ENCODE peak calls at places on chromosomes 6 and 20, in four cellular contexts. H is CD8-positive, alpha-beta T cell; K is naive thymus-derived CD4-positive, alpha-beta T cell; D is thyroid gland. A is an unnamed sample.
A peak's percentile ranks its signal among the peaks of the same experiment; 100 is the strongest.

GRCh38 chr6:119138906-119139541 is 60.6 kb upstream of the FAM184A start:
- DNase-seq in H (no peak), K (no peak), D (no peak), A (no peak)

GRCh38 chr6:118580585-118581419 is 32.7 kb downstream of the PLN start:
- DNase-seq in H (no peak), K (no peak), D (peak; percentile 34), A (peak; percentile 67)

GRCh38 chr6:152185158-152185574 is 377.7 kb downstream of the ESR1 start:
- DNase-seq in H (no peak), K (peak; percentile 18), D (no peak), A (no peak)

GRCh38 chr20:63345328-63346100 is 15.6 kb downstream of the CHRNA4 start:
- DNase-seq in H (no peak), K (no peak), D (peak; percentile 83), A (no peak)

GRCh38 chr20:6122111-6122872 is 538 bp downstream of the FERMT1 start:
- DNase-seq in H (no peak), K (no peak), D (peak; percentile 42), A (no peak)

GRCh38 chr6:25442898-25443297 is 163.7 kb downstream of the CARMIL1 start:
- DNase-seq in H (no peak), K (no peak), D (no peak), A (no peak)

GRCh38 chr6:163289445-163289844 is 125.1 kb upstream of the QKI start:
- DNase-seq in H (no peak), K (no peak), D (no peak), A (no peak)

GRCh38 chr20:22001886-22002285 is 296.4 kb downstream of the PAX1 start:
- DNase-seq in H (no peak), K (no peak), D (no peak), A (no peak)

GRCh38 chr6:97052152-97052787 is 127.7 kb downstream of the KLHL32 start:
- DNase-seq in H (no peak), K (no peak), D (no peak), A (no peak)

GRCh38 chr6:145139451-145139850 is 595.9 kb downstream of the EPM2A start:
- DNase-seq in H (no peak), K (no peak), D (no peak), A (no peak)

GRCh38 chr6:5764401-5764955 is 242.2 kb downstream of the NRN1 start:
- DNase-seq in H (no peak), K (no peak), D (peak; percentile 67), A (no peak)

GRCh38 chr6:31763617-31763940 is 1.1 kb downstream of the SAPCD1 start:
- DNase-seq in H (no peak), K (no peak), D (no peak), A (no peak)

GRCh38 chr20:16581241-16581640 is 8.0 kb upstream of the KIF16B start:
- DNase-seq in H (no peak), K (no peak), D (no peak), A (no peak)

GRCh38 chr6:47567586-47567985 is 90.0 kb downstream of the CD2AP start:
- DNase-seq in H (no peak), K (no peak), D (no peak), A (no peak)

GRCh38 chr6:55941713-55942112 is 66.3 kb upstream of the BMP5 start:
- DNase-seq in H (no peak), K (no peak), D (no peak), A (no peak)

GRCh38 chr6:35174043-35174434 is 32.9 kb upstream of the TCP11 start:
- DNase-seq in H (no peak), K (no peak), D (no peak), A (no peak)

GRCh38 chr6:77292564-77293546 is 170.4 kb downstream of the HTR1B start:
- DNase-seq in H (no peak), K (no peak), D (no peak), A (no peak)

GRCh38 chr6:107673076-107673494 is 151.0 kb downstream of the SCML4 start:
- DNase-seq in H (no peak), K (no peak), D (no peak), A (no peak)

GRCh38 chr20:36542019-36542488 is 735 bp downstream of the MYL9 start:
- DNase-seq in H (no peak), K (no peak), D (peak; percentile 58), A (no peak)

GRCh38 chr20:18717062-18717461 is 96.5 kb upstream of the SCP2D1 start:
- DNase-seq in H (no peak), K (no peak), D (no peak), A (no peak)

GRCh38 chr20:50355593-50356521 is 154.3 kb upstream of the PTPN1 start:
- DNase-seq in H (no peak), K (no peak), D (no peak), A (no peak)
- H3K27me3 ChIP-seq in H (no peaks in the 10 kb centered on the region), K (no peaks in the 10 kb centered on the region), D (no peaks in the 10 kb centered on the region), A (no peaks in the 10 kb centered on the region)

GRCh38 chr6:6808343-6808742 is 219.8 kb downstream of the LY86 start:
- DNase-seq in H (no peak), K (no peak), D (no peak), A (no peak)
- H3K4me1 ChIP-seq in H (peaks cover 14% of the 10 kb centered on the region), K (no peaks in the 10 kb centered on the region), D (peaks cover 7% of the 10 kb centered on the region), A (peaks cover 5% of the 10 kb centered on the region)

GRCh38 chr6:159170333-159170672 is 1.1 kb downstream of the FNDC1 start:
- DNase-seq in H (no peak), K (no peak), D (no peak), A (no peak)
- H3K27me3 ChIP-seq in H (peaks cover 11% of the 10 kb centered on the region), K (peaks cover 6% of the 10 kb centered on the region), D (no peaks in the 10 kb centered on the region), A (peaks cover 31% of the 10 kb centered on the region)

DNA sequence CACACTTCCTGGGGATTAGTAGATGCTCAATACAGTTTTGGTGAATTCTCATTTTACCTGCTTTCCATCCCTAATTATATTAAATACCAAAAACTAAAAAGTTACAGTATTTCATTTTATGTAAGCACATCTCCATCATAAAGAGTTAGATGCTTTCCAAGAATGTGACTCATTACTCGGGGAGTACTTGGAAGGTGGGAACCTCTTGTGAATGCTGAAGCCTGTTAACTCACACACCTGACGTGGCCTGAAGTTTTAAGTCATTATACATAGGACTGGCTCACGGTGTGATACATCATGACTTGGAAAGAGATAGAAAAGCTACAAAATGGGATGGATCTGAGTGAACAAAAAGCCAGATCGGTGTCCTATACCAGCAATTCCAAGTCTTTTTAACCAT is 2.2 kb upstream of the OSER1 start:
- DNase-seq in H (no peak), K (no peak), D (no peak), A (no peak)
- H3K4me1 ChIP-seq in H (peaks cover 53% of the 10 kb centered on the region), K (peaks cover 33% of the 10 kb centered on the region), D (peaks cover 23% of the 10 kb centered on the region), A (no peaks in the 10 kb centered on the region)

DNA sequence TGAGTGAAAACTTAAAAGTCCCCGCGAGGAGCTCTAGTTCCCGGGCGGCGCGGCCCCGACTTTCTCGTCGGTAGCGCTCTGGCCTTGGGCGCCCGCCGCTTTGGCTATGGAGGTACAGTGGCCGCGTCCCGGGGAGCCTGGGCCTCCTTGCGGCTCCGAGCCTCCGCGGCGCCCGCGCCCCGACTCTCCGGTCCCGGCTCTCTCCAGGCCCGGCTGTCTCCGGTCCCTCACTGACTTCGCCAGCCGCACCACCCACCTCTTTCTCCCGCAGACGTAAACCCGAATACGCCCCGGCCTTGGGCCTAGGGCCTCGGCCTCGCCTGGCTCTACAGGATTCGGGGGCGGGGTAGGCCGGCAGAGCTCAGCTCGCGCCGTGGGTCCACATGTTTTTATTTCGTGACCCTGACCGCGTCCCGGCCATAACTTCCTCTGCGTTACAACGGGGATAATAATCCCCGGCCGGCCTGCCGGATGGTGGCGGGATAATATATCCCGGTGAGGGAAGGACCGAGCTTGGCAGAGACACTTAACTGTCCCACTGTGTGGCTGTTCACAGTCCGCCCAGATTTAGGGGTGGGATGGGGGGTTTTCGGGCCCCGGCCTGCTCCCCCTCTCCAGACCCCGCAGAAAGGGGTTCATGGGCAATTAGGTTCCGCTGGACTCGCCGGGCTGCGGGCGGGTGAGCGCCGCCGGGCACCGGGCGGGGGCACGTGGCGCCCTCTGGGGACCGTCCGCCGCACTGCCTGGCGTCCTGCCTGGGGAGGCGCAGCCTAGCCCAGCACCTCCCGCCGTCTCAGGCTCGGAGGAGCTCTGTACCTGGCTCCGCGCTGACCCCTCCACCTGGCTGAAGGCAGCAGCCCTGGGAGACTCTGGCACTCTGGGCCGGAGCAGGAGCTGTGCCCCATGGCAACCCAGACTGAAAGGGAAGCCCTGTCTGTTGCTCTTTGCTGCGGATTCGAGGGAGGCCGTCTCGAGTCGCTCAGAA is 10.1 kb upstream of the TBX18 start:
- DNase-seq in H (no peak), K (no peak), D (no peak), A (no peak)
- H3K27me3 ChIP-seq in H (peaks cover 7% of the 10 kb centered on the region), K (no peaks in the 10 kb centered on the region), D (peaks cover 19% of the 10 kb centered on the region), A (peaks cover 46% of the 10 kb centered on the region)

GRCh38 chr6:85712346-85712745 is 69.7 kb upstream of the SYNCRIP start:
- DNase-seq in H (no peak), K (no peak), D (no peak), A (no peak)
- H3K4me1 ChIP-seq in H (no peaks in the 10 kb centered on the region), K (no peaks in the 10 kb centered on the region), D (no peaks in the 10 kb centered on the region), A (no peaks in the 10 kb centered on the region)

DNA sequence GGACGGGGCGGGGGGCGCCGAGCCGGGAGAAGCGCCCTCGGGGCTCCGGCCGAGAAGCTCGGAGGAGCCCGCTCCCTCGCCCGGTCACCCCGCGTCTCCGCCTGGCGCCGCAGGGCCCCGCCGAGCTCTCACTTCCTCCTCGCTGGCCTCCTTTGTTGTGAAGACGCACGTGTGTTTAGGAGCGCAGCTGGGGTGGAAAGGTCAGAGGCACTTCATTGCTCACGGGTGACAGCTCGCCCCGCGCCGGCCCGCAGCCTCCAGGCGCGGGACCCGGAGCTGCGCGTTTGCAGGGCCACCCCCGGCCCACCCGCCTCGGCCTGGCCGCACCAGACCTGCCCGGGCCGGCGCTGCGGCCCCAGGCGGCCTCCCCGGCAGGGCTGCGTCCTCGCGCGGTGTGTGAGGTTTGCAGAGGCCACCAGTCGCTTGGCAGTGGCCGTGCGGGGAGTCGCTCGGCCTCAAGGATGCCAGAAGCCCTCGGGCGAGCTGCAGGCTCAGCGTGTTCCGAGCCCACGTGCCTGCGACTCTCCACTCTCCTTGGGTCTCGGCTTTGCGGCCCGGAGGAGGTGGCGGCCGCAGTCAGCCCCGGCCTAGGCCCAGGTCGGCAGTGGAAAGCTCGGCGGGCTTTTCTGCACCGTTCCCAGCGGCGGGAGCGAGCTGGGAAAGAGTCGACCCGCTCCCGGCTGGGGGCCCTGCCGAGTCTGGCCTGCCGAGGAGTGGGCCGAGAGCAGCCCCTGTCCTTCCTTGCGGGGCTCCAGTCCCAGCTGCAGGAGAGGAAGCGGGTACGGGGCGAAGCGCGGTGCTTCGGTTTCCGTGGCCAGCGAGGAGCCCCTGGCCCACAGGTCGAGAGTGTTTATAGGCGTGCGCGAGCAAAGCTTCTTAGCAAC is 5.3 kb downstream of the FOXC1 start:
- DNase-seq in H (no peak), K (no peak), D (no peak), A (no peak)
- H3K27me3 ChIP-seq in H (peaks cover 28% of the 10 kb centered on the region), K (peaks cover 12% of the 10 kb centered on the region), D (peaks cover 32% of the 10 kb centered on the region), A (peaks cover 85% of the 10 kb centered on the region)

DNA sequence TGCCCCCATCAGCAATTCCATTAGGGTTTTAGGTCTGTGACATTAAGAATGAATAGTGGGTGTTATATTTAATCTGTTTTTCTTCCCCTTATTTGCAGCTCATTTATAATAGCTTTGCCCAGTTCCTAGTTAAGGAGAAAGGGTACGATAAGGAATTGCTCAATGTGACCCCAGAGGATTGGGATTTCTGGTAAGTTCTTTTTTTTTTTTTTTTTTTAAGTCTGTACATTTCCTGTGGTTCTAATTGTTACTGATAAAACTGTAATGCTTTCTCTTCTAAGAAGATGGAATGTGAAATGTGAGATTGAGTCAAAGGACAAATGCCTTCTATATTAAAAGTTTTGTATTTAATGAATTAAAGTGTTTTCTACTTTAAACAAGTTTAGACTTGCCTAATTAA is 5.5 kb downstream of the NT5DC1 start:
- DNase-seq in H (no peak), K (no peak), D (no peak), A (no peak)
- H3K4me1 ChIP-seq in H (peaks cover 43% of the 10 kb centered on the region), K (peaks cover 32% of the 10 kb centered on the region), D (peaks cover 26% of the 10 kb centered on the region), A (peaks cover 1% of the 10 kb centered on the region)

A was measured in iPS DF 6.9.